ENCODE peak calls at places on chromosomes 7 and 10, in six cellular contexts. D is NCI-H2081; U is activated CD4-positive, alpha-beta T cell treated with anti-CD3 and anti-CD28 coated beads, Interleukin-2, amount 10 ng/mL, durations not matched to agents 24 days and 14 days; G is heart left ventricle; Y is neural crest cell; W is iPS DF 6.9. I is an unnamed sample.

GRCh38 chr10:46523119-46523880 is 33.2 kb downstream of the GPRIN2 start:
- DNase-seq in D (no peak), U (no peak), G (no peak), Y (no peak), W (no peak), I (no peak)

GRCh38 chr10:132575320-132576201 is 38.0 kb downstream of the INPP5A start:
- DNase-seq in D (no peak), U (peak), G (no peak), Y (no peak), W (no peak), I (peak)

GRCh38 chr7:149790146-149790548 is 16.8 kb upstream of the ZNF467 start:
- DNase-seq in D (peak), U (peak), G (peak), Y (peak), W (no peak), I (no peak)

GRCh38 chr7:50281680-50282445 is 22.7 kb upstream of the IKZF1 start:
- DNase-seq in D (no peak), U (peak), G (no peak), Y (no peak), W (no peak), I (no peak)

GRCh38 chr10:101441539-101442455 is 87.8 kb downstream of the BTRC start:
- DNase-seq in D (peak), U (peak), G (peak), Y (no peak), W (peak), I (peak)

GRCh38 chr7:1176891-1177373 is 16.9 kb upstream of the ZFAND2A start:
- DNase-seq in D (peak), U (peak), G (peak), Y (peak), W (peak), I (peak)

GRCh38 chr10:128985036-128985435 is 482.0 kb upstream of the MGMT start:
- DNase-seq in D (no peak), U (no peak), G (no peak), Y (no peak), W (no peak), I (no peak)

GRCh38 chr7:44906980-44907379 is 21.6 kb upstream of the PURB start:
- DNase-seq in D (no peak), U (no peak), G (no peak), Y (no peak), W (no peak), I (no peak)

GRCh38 chr7:19024261-19024660 is 93.2 kb downstream of the TWIST1 start:
- DNase-seq in D (no peak), U (no peak), G (no peak), Y (no peak), W (no peak), I (peak)

GRCh38 chr7:81789406-81790139 is 19.7 kb upstream of the HGF start:
- DNase-seq in D (no peak), U (no peak), G (no peak), Y (no peak), W (no peak), I (no peak)

GRCh38 chr7:116426428-116427156 is 72.9 kb upstream of the CAV2 start:
- DNase-seq in D (no peak), U (no peak), G (no peak), Y (no peak), W (no peak), I (peak)

GRCh38 chr7:6256709-6257535 is 15.5 kb downstream of the CYTH3 start:
- DNase-seq in D (no peak), U (no peak), G (peak), Y (no peak), W (no peak), I (peak)

GRCh38 chr7:29488977-29489376 is 74.7 kb upstream of the PRR15 start:
- DNase-seq in D (no peak), U (no peak), G (no peak), Y (no peak), W (no peak), I (peak)

I was measured in HCEC 1CT.